ENCODE peak calls at places on chromosomes 1 and 21, in nine cellular contexts. One of them, this sample, is unnamed.

GRCh38 chr1:237927198-237927597 is 36.5 kb upstream of the ZP4 start:
- DNase-seq in kidney epithelial cell: no peak
- DNase-seq in GM12878: no peak
- DNase-seq in brain microvascular endothelial cell: no peak
- DNase-seq in fibroblast of lung: no peak
- DNase-seq in A673: no peak
- DNase-seq in tibial artery: no peak
- DNase-seq in AG04449: no peak
- DNase-seq in GM12865: no peak
- DNase-seq in this sample: no peak

GRCh38 chr1:44084998-44085675 is 33.5 kb upstream of the KLF17 start:
- DNase-seq in GM12878: no peak
- DNase-seq in brain microvascular endothelial cell: peak; percentile 67
- DNase-seq in AG04449: peak; percentile 31
- DNase-seq in kidney epithelial cell: peak; percentile 70
- DNase-seq in A673: peak; percentile 14
- DNase-seq in fibroblast of lung: peak; percentile 75
- DNase-seq in tibial artery: no peak
- DNase-seq in GM12865: no peak
- DNase-seq in this sample: peak; percentile 43

GRCh38 chr1:61741682-61742619 is at the start of gene PATJ:
- DNase-seq in fibroblast of lung: no peak
- DNase-seq in A673: no peak
- DNase-seq in AG04449: no peak
- DNase-seq in GM12865: peak; percentile 17
- DNase-seq in tibial artery: peak; percentile 77
- DNase-seq in GM12878: no peak
- DNase-seq in brain microvascular endothelial cell: no peak
- DNase-seq in kidney epithelial cell: no peak
- DNase-seq in this sample: no peak

GRCh38 chr1:42150626-42151025 is 2.6 kb upstream of the GUCA2B start:
- DNase-seq in GM12865: no peak
- DNase-seq in kidney epithelial cell: no peak
- DNase-seq in fibroblast of lung: no peak
- DNase-seq in AG04449: no peak
- DNase-seq in tibial artery: no peak
- DNase-seq in A673: no peak
- DNase-seq in brain microvascular endothelial cell: no peak
- DNase-seq in GM12878: no peak
- DNase-seq in this sample: no peak

GRCh38 chr21:41958886-41959563 is 5.2 kb upstream of the C2CD2 start:
- DNase-seq in GM12878: no peak
- DNase-seq in fibroblast of lung: no peak
- DNase-seq in GM12865: no peak
- DNase-seq in brain microvascular endothelial cell: no peak
- DNase-seq in AG04449: no peak
- DNase-seq in A673: no peak
- DNase-seq in tibial artery: peak; percentile 91
- DNase-seq in kidney epithelial cell: no peak
- DNase-seq in this sample: no peak

GRCh38 chr1:236173174-236173767 is 30.9 kb downstream of the GPR137B start:
- DNase-seq in A673: no peak
- DNase-seq in GM12865: no peak
- DNase-seq in AG04449: no peak
- DNase-seq in GM12878: no peak
- DNase-seq in fibroblast of lung: no peak
- DNase-seq in kidney epithelial cell: no peak
- DNase-seq in brain microvascular endothelial cell: no peak
- DNase-seq in tibial artery: no peak
- DNase-seq in this sample: no peak

GRCh38 chr1:168918860-168919741 is 187.4 kb upstream of the ATP1B1 start:
- DNase-seq in kidney epithelial cell: no peak
- DNase-seq in GM12865: no peak
- DNase-seq in AG04449: no peak
- DNase-seq in brain microvascular endothelial cell: no peak
- DNase-seq in A673: no peak
- DNase-seq in tibial artery: no peak
- DNase-seq in GM12878: no peak
- DNase-seq in fibroblast of lung: no peak
- DNase-seq in this sample: no peak

GRCh38 chr21:32585970-32586369 is 647 bp upstream of the TCP10L start:
- DNase-seq in A673: no peak
- DNase-seq in GM12878: no peak
- DNase-seq in brain microvascular endothelial cell: no peak
- DNase-seq in AG04449: no peak
- DNase-seq in tibial artery: no peak
- DNase-seq in kidney epithelial cell: no peak
- DNase-seq in GM12865: no peak
- DNase-seq in fibroblast of lung: no peak
- DNase-seq in this sample: no peak

DNA sequence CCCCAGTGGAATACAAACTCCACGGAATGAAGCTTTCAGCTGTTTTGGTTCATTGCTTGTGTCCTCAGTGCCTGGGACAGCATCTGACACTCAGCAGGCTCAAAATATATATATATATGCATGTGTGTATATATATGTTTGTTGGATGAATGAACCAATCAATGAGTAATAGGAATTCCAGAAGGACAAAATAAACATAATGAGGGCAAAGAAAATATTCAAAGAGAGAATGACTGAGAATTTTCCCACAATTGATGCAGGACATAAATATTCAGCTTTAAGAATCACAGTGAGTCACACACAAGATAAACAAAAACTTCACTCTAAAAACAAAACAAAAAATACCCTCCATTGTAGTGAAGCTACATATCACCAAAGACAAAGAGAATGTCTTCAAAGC is 64.0 kb downstream of the CHD5 start:
- DNase-seq in AG04449: no peak
- DNase-seq in GM12878: no peak
- DNase-seq in brain microvascular endothelial cell: no peak
- DNase-seq in kidney epithelial cell: no peak
- DNase-seq in fibroblast of lung: peak; percentile 4
- DNase-seq in GM12865: no peak
- DNase-seq in tibial artery: no peak
- DNase-seq in A673: no peak
- DNase-seq in this sample: no peak
- H3K4me3 ChIP-seq in AG04449: no peak overlapping the region
- H3K4me3 ChIP-seq in GM12878: no peak overlapping the region
- H3K4me3 ChIP-seq in brain microvascular endothelial cell: no peak overlapping the region
- H3K4me3 ChIP-seq in kidney epithelial cell: no peak overlapping the region
- H3K4me3 ChIP-seq in fibroblast of lung: no peak overlapping the region
- H3K4me3 ChIP-seq in GM12865: no peak overlapping the region
- H3K4me3 ChIP-seq in tibial artery: no peak overlapping the region
- H3K4me3 ChIP-seq in A673: no peak overlapping the region
- H3K4me3 ChIP-seq in this sample: no peak overlapping the region

DNA sequence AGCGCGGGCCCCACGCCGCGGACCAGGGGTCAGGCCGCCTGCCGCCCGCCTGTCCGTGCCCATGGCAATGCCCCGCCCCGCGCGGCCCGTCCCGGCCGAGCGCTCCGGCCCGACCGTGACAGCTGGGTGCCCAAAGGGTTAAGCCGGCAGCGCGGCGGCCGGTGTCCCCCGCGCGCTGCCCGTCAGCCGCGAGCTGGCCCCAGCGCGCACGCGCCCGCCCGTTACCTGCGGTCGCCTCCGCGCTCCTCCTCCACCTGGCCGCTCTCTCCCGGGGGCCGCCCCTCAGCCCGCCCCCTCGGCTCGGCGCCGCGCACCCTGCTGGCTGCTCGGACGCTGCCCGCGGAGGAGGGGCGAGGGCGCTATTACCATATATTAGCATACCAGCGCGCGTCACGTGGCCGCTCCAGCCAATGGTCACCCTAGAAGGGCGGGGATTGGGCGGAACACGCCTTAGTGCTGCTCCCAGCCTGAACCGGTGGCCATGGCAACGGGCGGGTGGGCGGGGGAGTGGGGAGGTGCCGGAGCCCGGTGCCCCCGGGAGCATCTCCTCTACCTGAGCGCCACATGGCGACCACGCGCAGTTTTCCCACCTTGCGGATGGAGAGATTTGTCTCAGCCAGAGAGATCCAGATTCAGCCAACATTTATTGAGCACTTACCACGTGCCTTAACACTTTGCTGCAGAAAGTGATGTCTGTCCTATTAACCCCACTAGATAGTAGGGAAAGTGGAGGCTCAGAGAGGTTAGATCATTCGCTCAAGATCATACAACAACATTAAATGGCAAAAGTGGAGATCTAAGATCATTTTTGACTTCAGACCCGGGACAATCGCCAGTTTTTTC is at the start of gene PHC2:
- DNase-seq in fibroblast of lung: peak; percentile 95
- DNase-seq in A673: peak; percentile 98
- DNase-seq in AG04449: no peak
- DNase-seq in kidney epithelial cell: peak; percentile 89
- DNase-seq in tibial artery: peak; percentile 98
- DNase-seq in GM12878: peak; percentile 55
- DNase-seq in GM12865: peak; percentile 94
- DNase-seq in brain microvascular endothelial cell: peak; percentile 98
- DNase-seq in this sample: peak; percentile 90
- TF ChIP-seq CTCF in fibroblast of lung: peak; percentile 26
- TF ChIP-seq CTCF in A673: peak; percentile 41
- TF ChIP-seq CTCF in AG04449: peak; percentile 43
- TF ChIP-seq CTCF in kidney epithelial cell: no peak
- TF ChIP-seq CTCF in tibial artery: peak; percentile 21
- TF ChIP-seq CTCF in GM12878: peak; percentile 26
- TF ChIP-seq CTCF in GM12865: peak; percentile 16
- TF ChIP-seq CTCF in brain microvascular endothelial cell: peak; percentile 36
- TF ChIP-seq CTCF in this sample: no peak

GRCh38 chr1:15895233-15895632 is 47.7 kb downstream of the SPEN start:
- DNase-seq in kidney epithelial cell: no peak
- DNase-seq in brain microvascular endothelial cell: no peak
- DNase-seq in GM12878: no peak
- DNase-seq in A673: no peak
- DNase-seq in GM12865: no peak
- DNase-seq in tibial artery: no peak
- DNase-seq in fibroblast of lung: no peak
- DNase-seq in AG04449: no peak
- DNase-seq in this sample: no peak
- H3K4me3 ChIP-seq in kidney epithelial cell: no peak overlapping the region
- H3K4me3 ChIP-seq in brain microvascular endothelial cell: no peak overlapping the region
- H3K4me3 ChIP-seq in GM12878: no peak overlapping the region
- H3K4me3 ChIP-seq in A673: no peak overlapping the region
- H3K4me3 ChIP-seq in GM12865: no peak overlapping the region
- H3K4me3 ChIP-seq in tibial artery: no peak overlapping the region
- H3K4me3 ChIP-seq in fibroblast of lung: no peak overlapping the region
- H3K4me3 ChIP-seq in AG04449: no peak overlapping the region
- H3K4me3 ChIP-seq in this sample: no peak overlapping the region

GRCh38 chr1:6273380-6273891 is 12.5 kb upstream of the GPR153 start:
- DNase-seq in tibial artery: no peak
- DNase-seq in brain microvascular endothelial cell: peak; percentile 41
- DNase-seq in kidney epithelial cell: peak; percentile 61
- DNase-seq in GM12878: no peak
- DNase-seq in fibroblast of lung: peak; percentile 66
- DNase-seq in AG04449: peak; percentile 9
- DNase-seq in GM12865: no peak
- DNase-seq in A673: peak; percentile 85
- DNase-seq in this sample: peak; percentile 79

GRCh38 chr1:6271001-6271400 is 10.1 kb upstream of the GPR153 start:
- DNase-seq in GM12865: no peak
- DNase-seq in AG04449: no peak
- DNase-seq in fibroblast of lung: no peak
- DNase-seq in tibial artery: no peak
- DNase-seq in GM12878: no peak
- DNase-seq in A673: no peak
- DNase-seq in brain microvascular endothelial cell: no peak
- DNase-seq in kidney epithelial cell: no peak
- DNase-seq in this sample: no peak

GRCh38 chr1:6271554-6271953 is 10.7 kb upstream of the GPR153 start:
- DNase-seq in tibial artery: no peak
- DNase-seq in GM12865: no peak
- DNase-seq in AG04449: no peak
- DNase-seq in brain microvascular endothelial cell: no peak
- DNase-seq in A673: peak; percentile 85
- DNase-seq in fibroblast of lung: no peak
- DNase-seq in GM12878: no peak
- DNase-seq in kidney epithelial cell: no peak
- DNase-seq in this sample: no peak

GRCh38 chr1:6274102-6274501 is 13.2 kb upstream of the GPR153 start:
- DNase-seq in kidney epithelial cell: no peak
- DNase-seq in AG04449: no peak
- DNase-seq in GM12878: no peak
- DNase-seq in tibial artery: no peak
- DNase-seq in fibroblast of lung: no peak
- DNase-seq in A673: no peak
- DNase-seq in GM12865: no peak
- DNase-seq in brain microvascular endothelial cell: no peak
- DNase-seq in this sample: no peak

GRCh38 chr1:6272476-6273270 is 11.8 kb upstream of the GPR153 start:
- DNase-seq in A673: no peak
- DNase-seq in GM12878: no peak
- DNase-seq in brain microvascular endothelial cell: no peak
- DNase-seq in fibroblast of lung: no peak
- DNase-seq in AG04449: no peak
- DNase-seq in tibial artery: no peak
- DNase-seq in kidney epithelial cell: no peak
- DNase-seq in GM12865: no peak
- DNase-seq in this sample: no peak
- TF ChIP-seq CTCF in A673: peak; percentile 37
- TF ChIP-seq CTCF in GM12878: no peak
- TF ChIP-seq CTCF in brain microvascular endothelial cell: peak; percentile 56
- TF ChIP-seq CTCF in fibroblast of lung: no peak
- TF ChIP-seq CTCF in AG04449: no peak
- TF ChIP-seq CTCF in tibial artery: no peak
- TF ChIP-seq CTCF in kidney epithelial cell: peak; percentile 41
- TF ChIP-seq CTCF in GM12865: no peak
- TF ChIP-seq CTCF in this sample: peak; percentile 56

GRCh38 chr21:45893166-45894106 is 88.1 kb upstream of the COL6A1 start:
- DNase-seq in fibroblast of lung: no peak
- DNase-seq in kidney epithelial cell: no peak
- DNase-seq in GM12878: no peak
- DNase-seq in tibial artery: no peak
- DNase-seq in AG04449: no peak
- DNase-seq in A673: no peak
- DNase-seq in brain microvascular endothelial cell: no peak
- DNase-seq in GM12865: no peak
- DNase-seq in this sample: no peak
- H3K4me3 ChIP-seq in fibroblast of lung: no peak overlapping the region
- H3K4me3 ChIP-seq in kidney epithelial cell: no peak overlapping the region
- H3K4me3 ChIP-seq in GM12878: no peak overlapping the region
- H3K4me3 ChIP-seq in tibial artery: no peak overlapping the region
- H3K4me3 ChIP-seq in AG04449: no peak overlapping the region
- H3K4me3 ChIP-seq in A673: no peak overlapping the region
- H3K4me3 ChIP-seq in brain microvascular endothelial cell: no peak overlapping the region
- H3K4me3 ChIP-seq in GM12865: no peak overlapping the region
- H3K4me3 ChIP-seq in this sample: no peak overlapping the region